ENCODE peak calls at places on chromosomes 5 and 9, in four cellular contexts. C, D, Y and N are unnamed samples.

GRCh38 chr5:93926831-93927600 is 185.6 kb upstream of the POU5F2 start:
- DNase-seq in D (peak), Y (peak), C (no peak), N (no peak)

GRCh38 chr5:39569857-39570256 is 145.1 kb upstream of the DAB2 start:
- DNase-seq in Y (no peak), C (no peak), D (no peak), N (no peak)

GRCh38 chr9:127361561-127361960 is 35.4 kb upstream of the SLC2A8 start:
- DNase-seq in D (no peak), C (no peak), Y (peak), N (no peak)

GRCh38 chr9:98427491-98427890 is 172.0 kb upstream of the TBC1D2 start:
- DNase-seq in C (no peak), D (no peak), Y (no peak), N (no peak)

GRCh38 chr5:71533614-71534013 is 53.5 kb upstream of the MCCC2 start:
- DNase-seq in D (peak), Y (peak), C (no peak), N (no peak)

GRCh38 chr9:129806126-129806525 is 3.1 kb downstream of the TOR1B start:
- DNase-seq in D (no peak), Y (no peak), C (no peak), N (no peak)

GRCh38 chr9:95381243-95381642 is 63.7 kb upstream of the FANCC start:
- DNase-seq in D (peak), Y (no peak), C (no peak), N (no peak)

GRCh38 chr5:1782385-1783213 is 17.0 kb downstream of the MRPL36 start:
- DNase-seq in D (no peak), Y (no peak), C (no peak), N (peak)

GRCh38 chr9:6646028-6646636 is 603 bp upstream of the GLDC start:
- DNase-seq in Y (no peak), C (no peak), D (no peak), N (no peak)

GRCh38 chr5:148799737-148800527 is 26.5 kb upstream of the ADRB2 start:
- DNase-seq in D (peak), C (no peak), Y (no peak), N (no peak)

GRCh38 chr5:170623576-170624181 is 119.9 kb downstream of the KCNIP1 start:
- DNase-seq in C (no peak), D (peak), Y (peak), N (peak)

DNA sequence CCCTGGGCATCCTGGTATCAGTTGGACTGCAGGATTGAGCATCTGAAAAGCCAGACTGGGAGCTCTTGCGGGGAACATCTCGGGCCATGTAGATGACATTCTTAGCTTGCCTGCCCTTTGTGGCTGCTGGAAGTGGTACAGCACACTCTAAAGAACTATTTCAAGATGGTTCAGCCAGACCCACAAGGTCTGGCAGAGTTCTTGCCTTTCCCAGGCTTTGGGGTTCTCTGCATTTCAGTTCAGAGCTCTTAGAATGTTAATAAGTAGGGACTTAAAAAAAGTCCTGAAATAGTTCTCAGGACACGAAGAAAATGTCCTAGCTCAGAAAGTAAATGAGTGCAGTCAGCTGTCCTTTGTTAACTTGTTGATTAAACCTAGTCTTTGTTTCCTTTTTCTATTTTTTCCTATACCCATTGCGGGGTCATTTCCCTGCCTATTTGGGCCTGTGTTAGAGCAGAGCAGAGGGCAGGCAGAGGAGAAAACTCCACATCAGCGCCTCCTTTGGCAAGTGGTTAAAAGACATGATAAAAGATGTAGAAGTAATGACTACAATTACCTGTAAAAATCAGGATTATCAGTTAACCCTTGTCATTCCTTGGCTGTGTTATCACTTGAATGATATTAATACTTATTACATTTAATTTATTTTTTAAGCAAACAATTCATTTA is 291.5 kb downstream of the ZSWIM6 start:
- DNase-seq in C (no peak), D (peak), Y (no peak), N (no peak)
- TF ChIP-seq CTCF in C (no peak), D (no peak), Y (peak), N (no peak)

GRCh38 chr5:32852535-32852934 is 141.4 kb downstream of the NPR3 start:
- DNase-seq in C (peak), Y (no peak), D (peak), N (no peak)
- TF ChIP-seq CTCF in C (peak), Y (peak), D (peak), N (no peak)

GRCh38 chr9:131420913-131421312 is 27.0 kb downstream of the PRRC2B start:
- DNase-seq in C (no peak), Y (no peak), D (peak), N (no peak)
- TF ChIP-seq CTCF in C (peak), Y (peak), D (peak), N (no peak)

GRCh38 chr5:140400730-140401361 is 787 bp upstream of the ANKHD1 start:
- DNase-seq in D (peak), Y (peak), C (peak), N (peak)
- TF ChIP-seq CTCF in D (no peak), Y (no peak), C (no peak), N (no peak)

DNA sequence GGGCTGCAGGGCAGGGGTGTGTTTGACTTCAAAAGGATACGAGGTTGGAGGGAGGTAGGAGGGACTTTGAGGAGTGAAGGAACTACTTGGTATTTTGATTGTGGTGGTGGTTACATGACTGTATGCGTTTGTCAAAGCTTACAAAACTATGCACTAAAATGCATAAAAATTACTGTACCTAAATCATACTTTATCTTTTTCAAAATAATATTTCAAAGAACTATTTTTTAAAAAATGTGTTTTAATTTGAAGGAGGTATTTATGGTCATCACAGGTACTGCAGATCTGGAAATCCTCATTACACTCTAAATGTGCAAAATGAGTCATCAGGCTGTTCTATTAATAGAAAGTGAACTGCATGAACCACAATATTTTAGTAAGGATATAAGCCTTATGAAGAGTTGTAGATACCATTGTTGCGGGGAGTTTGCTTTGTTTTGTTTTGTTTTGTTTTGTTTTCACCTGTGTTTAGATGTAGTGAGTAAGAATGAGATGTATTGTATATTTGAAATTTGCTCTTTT is 116.9 kb downstream of the ARRDC3 start:
- DNase-seq in Y (peak), D (peak), C (no peak), N (no peak)
- TF ChIP-seq CTCF in Y (peak), D (no peak), C (no peak), N (peak)

DNA sequence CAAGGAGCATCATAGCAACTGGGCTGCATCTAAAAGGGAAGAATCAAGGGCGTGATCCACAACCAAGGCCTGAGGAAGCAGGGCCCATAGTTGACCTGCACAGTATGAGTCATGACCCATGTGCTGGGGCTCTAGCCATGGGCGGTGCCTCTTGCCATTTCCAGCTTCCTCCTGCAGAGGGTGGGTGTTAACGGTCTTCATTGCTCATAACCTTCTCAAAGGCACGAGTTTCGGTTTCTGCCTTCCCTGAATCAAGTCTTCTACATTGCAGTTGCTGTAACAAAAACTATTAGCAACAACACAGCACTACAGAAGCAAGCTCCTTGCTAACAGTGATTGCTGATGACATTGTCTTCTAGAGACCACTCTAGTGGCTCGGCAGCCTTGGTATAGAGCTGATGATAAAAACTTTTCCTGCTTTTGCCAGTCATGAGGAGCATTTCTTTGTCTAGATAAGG is 66.9 kb downstream of the CTSL start:
- DNase-seq in D (peak), Y (no peak), C (peak), N (peak)
- TF ChIP-seq CTCF in D (peak), Y (no peak), C (no peak), N (peak)

GRCh38 chr5:177592010-177592834 is at the start of gene TMED9:
- DNase-seq in D (peak), C (peak), Y (peak), N (peak)
- TF ChIP-seq CTCF in D (no peak), C (peak), Y (peak), N (no peak)

DNA sequence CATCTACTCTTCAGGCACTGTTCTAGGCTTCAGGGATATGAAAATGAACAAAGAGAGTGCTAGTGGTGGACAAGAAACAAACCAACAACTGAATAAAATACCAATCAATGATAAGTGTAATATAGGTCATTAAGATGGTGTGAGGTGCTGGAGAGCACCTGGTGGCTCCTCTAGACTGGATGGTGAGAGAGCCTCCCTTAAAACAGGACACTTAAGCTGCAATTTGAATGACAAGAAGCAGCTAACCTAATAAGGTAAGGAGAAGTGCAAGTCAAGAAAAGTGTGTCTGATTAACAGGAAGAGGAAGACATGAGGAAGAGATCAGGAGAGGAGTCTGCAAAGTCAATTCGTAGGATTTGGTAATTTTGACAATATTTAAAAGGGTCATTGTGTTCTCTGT is 23.1 kb downstream of the JAKMIP2 start:
- DNase-seq in Y (no peak), C (no peak), D (no peak), N (no peak)
- TF ChIP-seq CTCF in Y (no peak), C (no peak), D (no peak), N (no peak)

DNA sequence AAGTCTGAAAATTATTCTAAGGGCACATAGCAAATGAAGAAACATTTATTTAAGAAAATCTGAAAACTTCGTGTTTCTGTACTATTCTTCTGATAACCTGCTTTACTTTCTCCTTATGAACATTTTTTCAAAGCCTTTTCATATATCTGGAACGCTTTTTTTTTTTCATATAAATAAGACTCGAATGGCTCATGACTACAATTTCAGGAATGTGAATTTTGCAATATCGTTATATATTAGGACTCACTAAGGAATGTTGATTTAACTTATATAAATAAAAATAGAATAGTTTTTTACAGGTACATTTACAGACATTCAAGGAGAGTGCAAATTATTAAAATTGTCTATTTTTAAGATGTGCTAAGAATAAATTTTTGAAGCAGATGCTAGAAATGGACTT is 42.9 kb downstream of the GPBP1 start:
- DNase-seq in Y (peak), C (no peak), D (peak), N (no peak)
- TF ChIP-seq CTCF in Y (no peak), C (no peak), D (no peak), N (no peak)

GRCh38 chr9:124395826-124396225 is 19.4 kb downstream of the PSMB7 start:
- DNase-seq in Y (no peak), D (no peak), C (no peak), N (no peak)

GRCh38 chr9:124392855-124393460 is 22.3 kb downstream of the PSMB7 start:
- DNase-seq in D (peak), C (no peak), Y (peak), N (no peak)

GRCh38 chr9:124394167-124394566 is 21.1 kb downstream of the PSMB7 start:
- DNase-seq in C (no peak), D (no peak), Y (no peak), N (no peak)

GRCh38 chr9:124392254-124392653 is 23.0 kb downstream of the PSMB7 start:
- DNase-seq in C (peak), Y (no peak), D (no peak), N (peak)

DNA sequence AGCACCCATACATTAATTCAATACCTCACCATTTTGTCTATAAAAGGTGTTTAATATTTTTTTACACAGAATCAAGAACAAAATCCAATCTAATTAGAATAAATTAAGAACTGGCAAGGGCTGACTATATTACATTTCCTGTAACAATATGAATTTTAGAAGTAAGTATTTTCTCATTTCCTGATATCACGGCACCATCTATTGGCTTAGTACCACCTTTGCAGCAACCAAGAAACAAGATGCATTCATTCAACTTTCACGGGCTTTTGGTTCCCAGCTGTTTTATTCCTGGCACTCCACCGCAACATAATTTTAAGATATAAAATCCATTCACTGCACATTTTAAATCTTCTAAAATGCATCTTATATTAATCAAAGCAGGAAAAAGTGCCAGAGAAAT is 20.6 kb downstream of the PSMB7 start:
- DNase-seq in D (no peak), Y (no peak), C (no peak), N (no peak)
- TF ChIP-seq CTCF in D (no peak), Y (peak), C (no peak), N (no peak)